ENCODE peak calls at places on chromosomes 5 and 9, in seven cellular contexts. R is HFF-Myc, H is foreskin fibroblast, X is adrenal gland, J is ovary, K is A549, Y is dorsolateral prefrontal cortex. C is an unnamed sample.

GRCh38 chr5:37786416-37786815 is 53.4 kb downstream of the GDNF start:
- DNase-seq in R (no peak), H (no peak), X (no peak), J (no peak), K (no peak), Y (no peak), C (no peak)

GRCh38 chr9:118962426-118962825 is 406.8 kb downstream of the BRINP1 start:
- DNase-seq in R (no peak), H (no peak), X (no peak), J (no peak), K (no peak), Y (no peak), C (no peak)

GRCh38 chr5:176521286-176521685 is 15.9 kb downstream of the RNF44 start:
- DNase-seq in R (no peak), H (no peak), X (no peak), J (no peak), K (no peak), Y (no peak), C (no peak)

GRCh38 chr5:127697894-127698600 is 5.1 kb upstream of the CCDC192 start:
- DNase-seq in R (no peak), H (peak; percentile 36), X (peak; percentile 59), J (no peak), K (peak; percentile 73), Y (no peak), C (peak; percentile 92)

GRCh38 chr5:141211-141610 is 49.2 kb downstream of the PLEKHG4B start:
- DNase-seq in R (no peak), H (no peak), X (no peak), J (no peak), K (no peak), Y (no peak), C (no peak)

GRCh38 chr5:106121972-106122605 is 1548.6 kb downstream of the EFNA5 start:
- DNase-seq in R (peak; percentile 4), H (peak; percentile 38), X (peak; percentile 47), J (no peak), K (peak; percentile 26), Y (no peak), C (no peak)

GRCh38 chr5:115775999-115776398 is 40.5 kb downstream of the CDO1 start:
- DNase-seq in R (no peak), H (no peak), X (no peak), J (no peak), K (no peak), Y (no peak), C (no peak)

GRCh38 chr5:160649304-160649703 is 202.7 kb downstream of the ATP10B start:
- DNase-seq in R (no peak), H (no peak), X (no peak), J (no peak), K (no peak), Y (no peak), C (no peak)

GRCh38 chr9:27572566-27572917 is 739 bp downstream of the C9orf72 start:
- DNase-seq in R (no peak), H (no peak), X (peak; percentile 75), J (no peak), K (peak; percentile 52), Y (no peak), C (no peak)

GRCh38 chr9:125603478-125604021 is 103.5 kb downstream of the MAPKAP1 start:
- DNase-seq in R (no peak), H (no peak), X (no peak), J (no peak), K (no peak), Y (no peak), C (no peak)

GRCh38 chr5:167511-167910 is 23.8 kb upstream of the LRRC14B start:
- DNase-seq in R (no peak), H (no peak), X (no peak), J (peak; percentile 30), K (no peak), Y (no peak), C (no peak)

GRCh38 chr9:133881671-133882381 is 110.3 kb downstream of the VAV2 start:
- DNase-seq in R (no peak), H (no peak), X (peak; percentile 86), J (no peak), K (no peak), Y (no peak), C (peak; percentile 23)

GRCh38 chr9:126608551-126608950 is 5.2 kb upstream of the LMX1B start:
- DNase-seq in R (no peak), H (no peak), X (no peak), J (no peak), K (no peak), Y (no peak), C (no peak)

GRCh38 chr9:135952664-135953206 is 8.4 kb downstream of the UBAC1 start:
- DNase-seq in R (no peak), H (no peak), X (no peak), J (no peak), K (no peak), Y (no peak), C (no peak)

GRCh38 chr5:139847091-139847490 is 51.5 kb downstream of the PSD2 start:
- DNase-seq in R (no peak), H (no peak), X (no peak), J (peak; percentile 22), K (no peak), Y (peak; percentile 16), C (no peak)

GRCh38 chr5:139849501-139849900 is 53.9 kb downstream of the PSD2 start:
- DNase-seq in R (no peak), H (no peak), X (no peak), J (peak; percentile 17), K (no peak), Y (peak; percentile 23), C (no peak)

GRCh38 chr5:139845846-139846681 is 50.5 kb downstream of the PSD2 start:
- DNase-seq in R (no peak), H (no peak), X (peak; percentile 14), J (peak; percentile 22), K (no peak), Y (peak; percentile 53), C (no peak)

GRCh38 chr5:139848508-139849100 is 53.0 kb downstream of the PSD2 start:
- DNase-seq in R (no peak), H (no peak), X (peak; percentile 31), J (peak; percentile 70), K (no peak), Y (peak; percentile 47), C (no peak)

GRCh38 chr5:139847790-139848507 is 52.3 kb downstream of the PSD2 start:
- DNase-seq in R (no peak), H (no peak), X (peak; percentile 55), J (peak; percentile 78), K (peak; percentile 35), Y (peak; percentile 69), C (no peak)
- H3K4me3 ChIP-seq in R (no peak overlapping the region), H (no peak overlapping the region), X (no peak overlapping the region), J (peak overlapping the region; percentile 56), K (peak overlapping the region; percentile 71), Y (peak overlapping the region; percentile 67), C (no peak overlapping the region)

GRCh38 chr9:97502222-97502983 is 937 bp downstream of the TMOD1 start:
- DNase-seq in R (no peak), H (peak; percentile 30), X (peak; percentile 28), J (peak; percentile 61), K (no peak), Y (no peak), C (no peak)

GRCh38 chr9:97500263-97500662 is 1.2 kb upstream of the TMOD1 start:
- DNase-seq in R (no peak), H (no peak), X (no peak), J (no peak), K (no peak), Y (no peak), C (no peak)

GRCh38 chr9:97501972-97502221 is 431 bp downstream of the TMOD1 start:
- DNase-seq in R (no peak), H (peak; percentile 28), X (no peak), J (no peak), K (no peak), Y (no peak), C (no peak)

GRCh38 chr9:97500765-97501176 is 695 bp upstream of the TMOD1 start:
- DNase-seq in R (no peak), H (no peak), X (no peak), J (no peak), K (no peak), Y (no peak), C (no peak)

DNA sequence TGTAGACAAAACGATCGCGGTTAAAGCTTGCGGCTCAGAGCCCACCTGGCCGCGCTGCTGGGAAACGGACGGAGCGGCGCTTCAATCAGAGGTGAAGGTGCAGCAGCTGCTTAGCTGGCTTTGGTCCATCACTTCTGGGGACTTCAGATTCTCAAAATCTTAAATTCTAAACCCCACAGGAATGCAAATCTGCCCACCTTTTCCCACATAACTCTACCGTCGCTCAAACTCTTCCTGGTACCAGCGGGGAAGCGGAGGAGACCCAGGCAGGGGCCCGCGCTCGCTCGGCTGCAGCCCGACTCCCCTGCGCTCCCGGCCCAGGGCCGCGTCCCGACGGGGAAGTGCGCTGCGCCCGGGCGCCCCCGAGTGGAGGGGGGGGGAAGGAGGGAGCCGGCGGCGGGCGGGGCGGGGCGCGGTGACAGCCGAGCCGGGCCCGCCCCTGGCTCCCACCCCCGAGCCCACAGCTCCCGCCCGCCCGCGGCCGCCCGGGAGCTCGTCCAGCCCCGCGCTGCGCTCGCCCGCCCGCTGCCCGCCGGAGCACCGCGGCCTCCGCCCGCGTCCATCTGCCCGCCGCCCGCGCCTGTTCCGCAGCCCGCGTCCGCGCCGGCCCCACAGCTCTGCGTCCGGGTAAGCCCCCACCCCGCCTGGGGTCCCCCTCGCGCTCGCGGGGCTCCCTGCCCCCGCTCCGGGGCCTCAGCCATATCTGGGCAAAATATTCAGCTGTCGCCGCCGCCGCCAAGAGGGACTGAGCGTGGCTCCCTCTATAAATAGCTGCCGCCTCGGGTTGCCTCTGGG is at the start of gene TMOD1:
- DNase-seq in R (no peak), H (peak; percentile 71), X (peak; percentile 81), J (peak; percentile 84), K (peak; percentile 45), Y (no peak), C (no peak)
- TF ChIP-seq CTCF in R (no peak), H (no peak), X (no peak), J (no peak), K (peak; percentile 58), Y (peak; percentile 15), C (peak; percentile 55)

DNA sequence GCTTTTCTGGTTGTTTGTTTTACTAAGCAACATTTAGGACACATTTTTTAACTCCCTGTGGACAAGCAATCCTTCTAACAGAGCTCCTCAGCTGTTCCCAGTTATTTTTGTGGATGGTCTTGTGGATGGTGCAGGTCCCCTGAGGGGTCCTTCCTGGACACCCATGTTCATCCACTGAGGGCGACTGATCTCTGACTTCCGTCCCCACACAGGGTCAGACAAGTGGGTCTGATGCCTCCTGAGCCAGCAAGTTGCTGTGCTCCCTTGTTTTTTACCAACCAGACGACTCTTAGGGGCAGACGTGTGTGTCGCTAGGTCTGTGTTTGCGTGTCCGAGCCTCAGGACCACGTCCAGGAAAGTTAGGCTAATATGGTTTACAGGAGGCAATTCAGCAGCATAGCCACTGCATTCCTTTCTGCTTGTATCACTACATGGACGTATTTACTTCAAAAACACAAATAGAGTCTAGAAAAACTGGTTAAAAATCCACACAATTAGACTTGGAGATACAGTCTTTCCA is 65.0 kb upstream of the ECM2 start:
- DNase-seq in R (no peak), H (peak; percentile 69), X (no peak), J (no peak), K (no peak), Y (no peak), C (no peak)
- H3K4me3 ChIP-seq in R (no peak overlapping the region), H (no peak overlapping the region), X (no peak overlapping the region), J (no peak overlapping the region), K (no peak overlapping the region), Y (no peak overlapping the region), C (no peak overlapping the region)

DNA sequence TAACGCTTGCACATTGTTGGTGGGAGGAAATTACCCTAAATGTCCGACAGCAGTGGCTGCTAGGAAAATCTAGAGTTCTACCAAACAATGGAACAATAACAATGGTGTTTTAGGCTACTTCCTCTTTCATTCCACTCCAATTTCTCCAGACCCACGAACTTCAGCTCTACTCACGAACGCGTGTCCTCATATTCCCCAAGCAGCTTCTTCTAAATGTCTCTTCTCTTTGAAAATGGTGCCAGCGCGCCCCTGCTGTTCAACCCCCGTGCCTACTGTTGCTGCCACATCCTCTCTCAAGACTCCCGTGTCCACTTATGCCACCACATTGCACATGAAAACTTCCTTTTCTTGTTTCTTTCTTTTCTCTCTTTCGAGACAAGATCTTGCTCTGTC is 25.6 kb downstream of the OR2V2 start:
- DNase-seq in R (no peak), H (no peak), X (peak; percentile 38), J (no peak), K (no peak), Y (peak; percentile 72), C (no peak)
- TF ChIP-seq CTCF in R (peak; percentile 32), H (no peak), X (no peak), J (no peak), K (peak; percentile 31), Y (no peak), C (no peak)

C was measured in LNCaP clone FGC.